ENCODE peak calls at places on chromosomes 1 and 21, in five cellular contexts. One of them, this sample, is unnamed.

GRCh38 chr1:234597894-234598293 is 12.1 kb downstream of the IRF2BP2 start:
- DNase-seq in stomach: peak
- DNase-seq in heart left ventricle: peak
- DNase-seq in body of pancreas: peak
- DNase-seq in A549: peak
- DNase-seq in this sample: no peak

GRCh38 chr1:197599789-197600188 is 175.5 kb downstream of the DENND1B start:
- DNase-seq in A549: no peak
- DNase-seq in stomach: no peak
- DNase-seq in body of pancreas: no peak
- DNase-seq in heart left ventricle: no peak
- DNase-seq in this sample: no peak

GRCh38 chr1:10056599-10056987 is 23.8 kb downstream of the UBE4B start:
- DNase-seq in body of pancreas: no peak
- DNase-seq in A549: no peak
- DNase-seq in stomach: no peak
- DNase-seq in heart left ventricle: no peak
- DNase-seq in this sample: no peak

GRCh38 chr21:25790122-25790951 is 55.6 kb downstream of the GABPA start:
- DNase-seq in heart left ventricle: no peak
- DNase-seq in A549: peak
- DNase-seq in body of pancreas: no peak
- DNase-seq in stomach: no peak
- DNase-seq in this sample: no peak

GRCh38 chr1:207823531-207823879 is 71.7 kb downstream of the CD46 start:
- DNase-seq in body of pancreas: no peak
- DNase-seq in A549: no peak
- DNase-seq in stomach: no peak
- DNase-seq in heart left ventricle: no peak
- DNase-seq in this sample: no peak

GRCh38 chr1:148290881-148291280 is 138.8 kb upstream of the NBPF11 start:
- DNase-seq in A549: no peak
- DNase-seq in body of pancreas: no peak
- DNase-seq in heart left ventricle: no peak
- DNase-seq in stomach: no peak
- DNase-seq in this sample: no peak

GRCh38 chr21:35201288-35201687 is 152.2 kb upstream of the RUNX1 start:
- DNase-seq in heart left ventricle: no peak
- DNase-seq in A549: no peak
- DNase-seq in stomach: no peak
- DNase-seq in body of pancreas: no peak
- DNase-seq in this sample: no peak

GRCh38 chr1:183575606-183576005 is 14.7 kb downstream of the NCF2 start:
- DNase-seq in A549: no peak
- DNase-seq in stomach: no peak
- DNase-seq in body of pancreas: no peak
- DNase-seq in heart left ventricle: no peak
- DNase-seq in this sample: no peak

GRCh38 chr1:43238104-43238503 is 31.7 kb upstream of the TMEM125 start:
- DNase-seq in heart left ventricle: peak
- DNase-seq in stomach: peak
- DNase-seq in A549: peak
- DNase-seq in body of pancreas: peak
- DNase-seq in this sample: peak

GRCh38 chr1:42010381-42010780 is 91.7 kb upstream of the HIVEP3 start:
- DNase-seq in heart left ventricle: no peak
- DNase-seq in body of pancreas: no peak
- DNase-seq in stomach: no peak
- DNase-seq in A549: no peak
- DNase-seq in this sample: no peak

GRCh38 chr21:19109694-19110093 is 706.1 kb upstream of the TMPRSS15 start:
- DNase-seq in stomach: no peak
- DNase-seq in heart left ventricle: no peak
- DNase-seq in A549: no peak
- DNase-seq in body of pancreas: no peak
- DNase-seq in this sample: no peak

GRCh38 chr1:12601690-12602632 is 16.0 kb downstream of the DHRS3 start:
- DNase-seq in A549: no peak
- DNase-seq in stomach: no peak
- DNase-seq in heart left ventricle: peak
- DNase-seq in body of pancreas: no peak
- DNase-seq in this sample: no peak

GRCh38 chr1:208641881-208642280 is 397.7 kb upstream of the PLXNA2 start:
- DNase-seq in heart left ventricle: no peak
- DNase-seq in body of pancreas: no peak
- DNase-seq in stomach: no peak
- DNase-seq in A549: no peak
- DNase-seq in this sample: no peak

GRCh38 chr1:159799446-159799985 is 2.6 kb upstream of the FCRL6 start:
- DNase-seq in heart left ventricle: no peak
- DNase-seq in body of pancreas: no peak
- DNase-seq in A549: no peak
- DNase-seq in stomach: no peak
- DNase-seq in this sample: no peak

DNA sequence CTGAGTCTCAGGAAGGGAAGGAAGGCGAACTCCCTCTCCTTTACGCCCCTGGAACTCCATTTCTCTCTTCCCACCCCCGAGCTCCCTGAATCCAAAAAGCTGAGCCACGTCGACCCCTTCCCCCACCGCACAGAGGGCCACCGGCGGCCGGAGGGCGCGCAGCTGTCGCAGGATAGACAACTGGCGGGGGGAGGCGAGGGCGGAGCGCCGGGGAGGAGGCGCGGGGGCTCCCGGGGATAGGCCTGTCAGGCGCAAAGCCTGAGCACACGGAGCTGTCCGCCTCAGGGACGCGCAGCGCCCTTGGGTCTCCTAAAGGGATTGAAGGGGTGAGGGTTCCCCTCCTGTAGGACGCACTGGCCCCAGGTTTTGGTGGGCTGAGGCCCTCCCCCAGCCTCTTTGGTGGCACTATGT is 752 bp upstream of the ACTA1 start:
- DNase-seq in A549: no peak
- DNase-seq in body of pancreas: no peak
- DNase-seq in stomach: no peak
- DNase-seq in heart left ventricle: peak
- DNase-seq in this sample: no peak
- H3K4me3 ChIP-seq in A549: no peak
- H3K4me3 ChIP-seq in body of pancreas: no peak
- H3K4me3 ChIP-seq in stomach: no peak
- H3K4me3 ChIP-seq in heart left ventricle: peak
- H3K4me3 ChIP-seq in this sample: no peak

GRCh38 chr1:26733982-26734381 is 38.2 kb downstream of the ARID1A start:
- DNase-seq in stomach: no peak
- DNase-seq in body of pancreas: no peak
- DNase-seq in A549: no peak
- DNase-seq in heart left ventricle: no peak
- DNase-seq in this sample: no peak

GRCh38 chr1:26730695-26731094 is 34.9 kb downstream of the ARID1A start:
- DNase-seq in A549: no peak
- DNase-seq in heart left ventricle: no peak
- DNase-seq in stomach: no peak
- DNase-seq in body of pancreas: no peak
- DNase-seq in this sample: no peak

GRCh38 chr1:26729633-26730032 is 33.8 kb downstream of the ARID1A start:
- DNase-seq in heart left ventricle: no peak
- DNase-seq in stomach: no peak
- DNase-seq in body of pancreas: no peak
- DNase-seq in A549: no peak
- DNase-seq in this sample: no peak

GRCh38 chr1:26733392-26733791 is 37.6 kb downstream of the ARID1A start:
- DNase-seq in body of pancreas: no peak
- DNase-seq in stomach: no peak
- DNase-seq in heart left ventricle: no peak
- DNase-seq in A549: no peak
- DNase-seq in this sample: no peak

DNA sequence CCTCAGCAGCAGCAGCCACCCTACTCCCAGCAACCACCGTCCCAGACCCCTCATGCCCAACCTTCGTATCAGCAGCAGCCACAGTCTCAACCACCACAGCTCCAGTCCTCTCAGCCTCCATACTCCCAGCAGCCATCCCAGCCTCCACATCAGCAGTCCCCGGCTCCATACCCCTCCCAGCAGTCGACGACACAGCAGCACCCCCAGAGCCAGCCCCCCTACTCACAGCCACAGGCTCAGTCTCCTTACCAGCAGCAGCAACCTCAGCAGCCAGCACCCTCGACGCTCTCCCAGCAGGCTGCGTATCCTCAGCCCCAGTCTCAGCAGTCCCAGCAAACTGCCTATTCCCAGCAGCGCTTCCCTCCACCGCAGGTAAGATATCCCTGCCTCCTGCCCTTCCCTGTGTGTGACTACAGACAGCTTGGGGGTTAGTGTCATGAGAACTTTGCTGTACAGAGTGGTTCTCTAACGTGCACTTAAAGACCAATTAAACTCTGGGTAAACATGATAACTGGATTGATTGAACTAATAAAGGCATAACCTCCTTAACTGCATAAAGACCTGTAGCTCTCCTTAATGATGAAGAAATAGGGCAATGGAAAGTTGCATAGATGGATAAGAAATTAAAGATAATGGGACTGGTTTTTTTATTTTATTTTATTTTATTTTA is 35.6 kb downstream of the ARID1A start:
- DNase-seq in heart left ventricle: no peak
- DNase-seq in body of pancreas: no peak
- DNase-seq in stomach: no peak
- DNase-seq in A549: no peak
- DNase-seq in this sample: no peak
- H3K27ac ChIP-seq in heart left ventricle: no peak
- H3K27ac ChIP-seq in body of pancreas: no peak
- H3K27ac ChIP-seq in stomach: no peak
- H3K27ac ChIP-seq in A549: no peak
- H3K27ac ChIP-seq in this sample: no peak

DNA sequence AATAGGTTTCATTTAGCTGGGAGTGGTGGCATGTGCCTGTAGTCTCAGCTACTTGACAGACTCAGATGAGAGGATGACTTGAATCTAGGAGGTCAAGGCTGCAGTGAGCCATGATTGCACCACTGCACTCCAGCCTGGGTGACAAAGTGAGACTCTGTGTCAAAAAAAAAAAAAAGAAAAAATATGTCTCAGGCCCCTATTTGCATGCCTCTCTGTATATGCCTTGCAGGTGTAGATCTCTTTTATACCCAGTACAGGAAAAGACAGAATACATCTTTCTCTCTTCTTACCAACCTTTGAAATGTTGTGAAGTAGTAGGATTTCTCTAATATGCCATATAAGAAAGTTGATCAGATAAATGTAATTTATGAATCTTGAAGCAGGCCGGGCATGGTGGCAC is 6.4 kb downstream of the CNR2 start:
- DNase-seq in heart left ventricle: no peak
- DNase-seq in stomach: no peak
- DNase-seq in A549: no peak
- DNase-seq in body of pancreas: no peak
- DNase-seq in this sample: no peak
- TF ChIP-seq POLR2A in heart left ventricle: no peak
- TF ChIP-seq POLR2A in stomach: no peak
- TF ChIP-seq POLR2A in A549: no peak
- TF ChIP-seq POLR2A in body of pancreas: no peak
- TF ChIP-seq POLR2A in this sample: no peak

DNA sequence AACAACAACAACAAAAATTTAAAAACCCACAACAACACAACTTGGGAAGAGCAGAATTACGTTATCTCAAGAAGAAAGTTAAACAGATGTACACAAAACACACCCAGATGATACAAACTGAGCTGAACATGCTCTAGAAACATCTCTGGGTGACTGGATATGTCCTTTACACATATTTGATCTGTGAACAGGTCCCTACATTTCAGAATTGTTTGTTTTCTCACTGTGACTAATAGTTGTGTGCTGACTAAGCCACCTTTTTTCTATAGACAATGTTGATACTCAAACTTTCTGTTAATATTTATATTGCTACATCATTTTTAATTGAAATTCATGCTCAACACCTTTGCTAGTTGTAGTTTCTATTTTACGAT is 994 bp upstream of the F11R start:
- DNase-seq in A549: peak
- DNase-seq in heart left ventricle: no peak
- DNase-seq in body of pancreas: no peak
- DNase-seq in stomach: no peak
- DNase-seq in this sample: no peak
- H3K4me3 ChIP-seq in A549: peak
- H3K4me3 ChIP-seq in heart left ventricle: no peak
- H3K4me3 ChIP-seq in body of pancreas: no peak
- H3K4me3 ChIP-seq in stomach: peak
- H3K4me3 ChIP-seq in this sample: peak

DNA sequence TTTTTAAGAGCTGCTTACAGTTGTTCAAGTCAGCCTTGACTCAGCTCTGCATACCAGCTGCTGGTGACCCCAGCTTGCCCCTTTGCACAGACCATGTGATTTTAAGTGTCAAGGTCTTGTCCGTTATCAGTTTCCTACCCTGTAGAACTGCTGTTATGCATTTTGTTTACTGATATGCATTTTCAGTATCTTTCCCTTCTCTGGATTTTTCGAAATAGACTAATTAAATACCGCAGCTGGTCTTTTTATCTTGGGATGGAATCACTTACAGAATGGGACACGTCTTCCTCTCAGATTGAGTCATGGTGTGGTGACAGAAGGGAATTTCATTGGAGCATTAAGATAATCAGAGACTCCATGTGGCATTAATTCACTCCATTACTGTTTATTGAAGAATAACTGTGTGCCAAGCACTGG is 145.6 kb downstream of the FMN2 start:
- DNase-seq in A549: no peak
- DNase-seq in body of pancreas: no peak
- DNase-seq in heart left ventricle: no peak
- DNase-seq in stomach: no peak
- DNase-seq in this sample: no peak
- H3K27ac ChIP-seq in A549: no peak
- H3K27ac ChIP-seq in body of pancreas: no peak
- H3K27ac ChIP-seq in heart left ventricle: no peak
- H3K27ac ChIP-seq in stomach: no peak
- H3K27ac ChIP-seq in this sample: no peak